ENCODE peak calls at places on chromosomes 13 and 19, in five cellular contexts. Y, L, W, F and B are unnamed samples.

GRCh38 chr13:45621950-45622349 is 6.4 kb upstream of the ERICH6B start:
- DNase-seq in Y (no peak), L (no peak), W (no peak), F (no peak), B (no peak)

GRCh38 chr13:114106991-114107685 is 25.3 kb downstream of the RASA3 start:
- DNase-seq in Y (no peak), L (no peak), W (no peak), F (no peak), B (peak; percentile 11)

GRCh38 chr19:52492991-52493470 is 34.4 kb upstream of the ZNF808 start:
- DNase-seq in Y (no peak), L (peak; percentile 14), W (no peak), F (no peak), B (no peak)

GRCh38 chr13:41916173-41916954 is 44.5 kb downstream of the VWA8 start:
- DNase-seq in Y (peak; percentile 66), L (no peak), W (no peak), F (no peak), B (no peak)

GRCh38 chr13:33262997-33263396 is 22.6 kb downstream of the STARD13 start:
- DNase-seq in Y (no peak), L (no peak), W (no peak), F (no peak), B (no peak)

GRCh38 chr13:110256126-110256905 is 50.6 kb downstream of the COL4A1 start:
- DNase-seq in Y (no peak), L (no peak), W (no peak), F (no peak), B (no peak)

GRCh38 chr13:95956589-95957148 is 96.5 kb downstream of the UGGT2 start:
- DNase-seq in Y (no peak), L (no peak), W (no peak), F (no peak), B (no peak)

GRCh38 chr19:56312787-56313343 is 1.8 kb downstream of the ZSCAN5A start:
- DNase-seq in Y (no peak), L (no peak), W (no peak), F (no peak), B (no peak)

GRCh38 chr13:110262944-110263343 is 44.0 kb downstream of the COL4A1 start:
- DNase-seq in Y (no peak), L (no peak), W (no peak), F (no peak), B (no peak)

GRCh38 chr13:59750860-59751259 is 412.9 kb downstream of the DIAPH3 start:
- DNase-seq in Y (peak; percentile 13), L (peak; percentile 52), W (peak; percentile 62), F (no peak), B (no peak)

GRCh38 chr19:6023085-6023682 is 45.2 kb upstream of the RANBP3 start:
- DNase-seq in Y (no peak), L (no peak), W (no peak), F (no peak), B (no peak)

GRCh38 chr13:38767506-38768265 is 80.8 kb downstream of the FREM2 start:
- DNase-seq in Y (no peak), L (no peak), W (no peak), F (no peak), B (no peak)

GRCh38 chr19:10006335-10006708 is 4.0 kb downstream of the COL5A3 start:
- DNase-seq in Y (no peak), L (no peak), W (no peak), F (no peak), B (no peak)

GRCh38 chr19:46946090-46946489 is 73.5 kb upstream of the NPAS1 start:
- DNase-seq in Y (no peak), L (no peak), W (no peak), F (no peak), B (no peak)

GRCh38 chr13:39036212-39036611 is 1.7 kb downstream of the PROSER1 start:
- DNase-seq in Y (no peak), L (no peak), W (no peak), F (no peak), B (no peak)

GRCh38 chr13:109572389-109572788 is 214.0 kb downstream of the IRS2 start:
- DNase-seq in Y (no peak), L (no peak), W (no peak), F (no peak), B (no peak)

GRCh38 chr19:54461201-54462071 is 2.1 kb downstream of the LENG9 start:
- DNase-seq in Y (peak; percentile 54), L (no peak), W (no peak), F (no peak), B (no peak)

GRCh38 chr19:4036576-4037300 is 29.2 kb downstream of the PIAS4 start:
- DNase-seq in Y (no peak), L (no peak), W (no peak), F (no peak), B (no peak)

GRCh38 chr19:752652-753517 is 2.0 kb downstream of the MISP start:
- DNase-seq in Y (peak; percentile 69), L (no peak), W (no peak), F (no peak), B (no peak)

GRCh38 chr19:20371911-20372310 is 193.7 kb downstream of the ZNF737 start:
- DNase-seq in Y (no peak), L (no peak), W (no peak), F (no peak), B (no peak)